ENCODE peak calls at places on chromosomes 6 and 20, in nine cellular contexts. V is Peyer's patch; T is GM12878; Y is colonic mucosa; S is fibroblast of lung; Q is MM.1S; F is uterus; W is tibial nerve; A is effector memory CD4-positive, alpha-beta T cell. X is an unnamed sample. For H3K4me1 and H3K36me3, the result is how much of the 10 kb centered on the place peaks cover.

GRCh38 chr20:39146394-39146793 is 184.2 kb downstream of the DHX35 start:
- DNase-seq in V (no peak), T (no peak), Y (no peak), S (no peak), Q (no peak), F (no peak), W (no peak), A (no peak), X (no peak)

GRCh38 chr6:65999288-65999791 is 292.3 kb upstream of the EYS start:
- DNase-seq in V (no peak), T (no peak), Y (no peak), S (no peak), Q (no peak), F (no peak), W (no peak), A (no peak), X (peak)

GRCh38 chr6:31401403-31401802 is 2.0 kb upstream of the MICA start:
- DNase-seq in V (peak), T (no peak), Y (peak), S (peak), Q (no peak), F (peak), W (no peak), A (no peak), X (peak)

GRCh38 chr20:14406495-14406894 is 69.1 kb upstream of the FLRT3 start:
- DNase-seq in V (no peak), T (no peak), Y (no peak), S (peak), Q (peak), F (no peak), W (no peak), A (no peak), X (no peak)

GRCh38 chr20:60063739-60064138 is 105.5 kb downstream of the CDH26 start:
- DNase-seq in V (no peak), T (no peak), Y (no peak), S (no peak), Q (no peak), F (no peak), W (no peak), A (no peak), X (no peak)

GRCh38 chr20:23165307-23165750 is 79.2 kb upstream of the CD93 start:
- DNase-seq in V (peak), T (no peak), Y (peak), S (no peak), Q (no peak), F (no peak), W (no peak), A (no peak), X (peak)

GRCh38 chr6:144158133-144158532 is 7.8 kb downstream of the STX11 start:
- DNase-seq in V (no peak), T (no peak), Y (no peak), S (peak), Q (no peak), F (peak), W (peak), A (no peak), X (no peak)

GRCh38 chr6:6891949-6892461 is 215.8 kb upstream of the RREB1 start:
- DNase-seq in V (no peak), T (no peak), Y (no peak), S (no peak), Q (no peak), F (no peak), W (no peak), A (no peak), X (no peak)

GRCh38 chr6:128007658-128008057 is 106.8 kb upstream of the THEMIS start:
- DNase-seq in V (no peak), T (no peak), Y (no peak), S (no peak), Q (no peak), F (no peak), W (no peak), A (no peak), X (no peak)

DNA sequence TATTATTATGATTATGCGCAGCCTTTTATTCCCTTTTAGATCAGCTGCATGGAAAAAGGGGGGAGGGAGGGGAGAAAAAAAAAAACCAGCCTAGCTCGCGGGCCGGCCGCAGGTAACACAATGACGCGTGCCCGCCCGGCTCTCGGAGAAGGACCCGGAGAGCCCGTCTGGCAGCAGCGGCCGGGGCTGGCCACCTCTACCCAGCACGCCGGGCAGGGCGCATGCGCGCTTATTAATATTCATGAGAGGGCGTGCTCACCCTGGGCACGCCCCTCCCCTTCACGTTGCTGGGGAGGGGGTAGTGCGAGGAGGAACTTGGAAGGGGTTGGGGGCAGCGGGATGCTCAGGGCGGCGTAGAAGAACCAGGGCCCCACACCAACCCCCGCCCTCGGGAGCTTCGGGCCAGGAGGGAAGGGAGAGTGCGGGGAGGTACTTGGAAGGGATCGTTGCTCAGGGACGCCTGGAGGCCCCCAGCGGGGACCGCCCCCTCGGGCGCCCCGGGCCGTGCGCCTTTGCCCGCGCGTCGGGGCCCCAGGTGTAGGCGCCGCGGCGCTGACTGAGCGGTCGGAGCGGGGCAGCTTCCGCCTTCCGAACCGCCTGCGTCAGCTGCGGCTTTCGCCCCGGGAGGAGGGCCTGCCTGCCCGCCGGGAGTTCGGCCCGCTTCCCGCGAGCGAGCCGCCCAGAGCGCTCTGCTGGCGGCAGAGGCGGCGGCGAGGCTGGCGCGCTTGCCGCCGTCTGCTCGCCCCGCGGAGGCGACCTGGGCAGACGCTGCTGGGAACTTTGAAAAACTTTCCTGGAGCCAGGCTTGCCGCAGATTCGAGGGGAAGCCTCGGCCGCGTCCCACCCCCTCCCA is at the start of gene JAG1:
- DNase-seq in V (peak), T (peak), Y (peak), S (peak), Q (peak), F (peak), W (peak), A (no peak), X (peak)
- H3K27ac ChIP-seq in V (peak), T (peak), Y (peak), S (peak), Q (peak), F (peak), W (peak), A (no peak), X (peak)

DNA sequence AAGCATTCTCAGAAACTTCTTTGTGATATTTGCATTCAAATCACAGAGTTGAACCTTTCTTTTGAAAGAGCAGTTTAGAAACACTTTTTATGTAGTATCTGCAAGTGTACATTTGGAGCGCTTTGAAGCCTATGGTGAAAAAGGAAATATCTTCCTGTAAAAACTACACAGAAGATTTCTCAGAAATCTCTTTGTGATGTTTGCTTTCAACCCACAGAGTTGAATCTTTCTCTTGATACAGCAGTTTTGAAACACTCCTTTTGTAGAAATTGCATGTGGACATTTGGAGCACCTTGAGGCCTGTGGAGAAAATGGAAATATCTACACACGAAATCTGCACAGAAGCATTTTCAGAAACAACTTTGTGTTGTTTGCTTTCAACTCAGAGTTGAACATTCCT is 612.3 kb upstream of the ZNF337 start:
- DNase-seq in V (no peak), T (no peak), Y (no peak), S (no peak), Q (no peak), F (no peak), W (no peak), A (no peak), X (no peak)
- H3K4me1 ChIP-seq in V (under half), T (under half), Y (under half), S (under half), Q (under half), F (under half), W (under half), A (under half), X (under half)

GRCh38 chr20:7859371-7859802 is 80.9 kb downstream of the HAO1 start:
- DNase-seq in V (no peak), T (peak), Y (no peak), S (peak), Q (peak), F (no peak), W (peak), A (no peak), X (no peak)
- H3K36me3 ChIP-seq in V (under half), T (under half), Y (under half), S (under half), Q (under half), F (under half), W (under half), A (under half), X (under half)

DNA sequence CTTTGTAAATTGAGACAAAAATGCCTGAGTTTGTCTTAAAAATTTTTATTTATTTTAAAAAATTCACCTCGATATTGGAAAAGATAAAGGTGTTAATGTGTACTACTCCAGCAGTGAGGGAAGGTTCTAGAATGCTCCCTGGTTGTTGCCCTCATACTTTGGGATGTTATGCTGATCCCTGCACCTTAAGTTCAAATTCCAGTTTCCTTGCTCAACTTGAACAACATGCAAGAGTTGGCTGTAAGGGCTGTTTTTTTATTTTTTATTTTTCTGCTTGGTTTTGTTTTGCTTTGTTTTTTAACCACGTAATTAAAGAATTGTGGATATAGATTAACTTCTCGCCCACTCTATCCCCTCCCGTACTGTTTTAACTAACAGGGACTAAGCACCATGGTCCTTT is 158.7 kb upstream of the CITED2 start:
- DNase-seq in V (no peak), T (no peak), Y (no peak), S (no peak), Q (no peak), F (no peak), W (no peak), A (no peak), X (no peak)
- H3K27ac ChIP-seq in V (no peak), T (no peak), Y (peak), S (peak), Q (peak), F (peak), W (peak), A (peak), X (peak)

DNA sequence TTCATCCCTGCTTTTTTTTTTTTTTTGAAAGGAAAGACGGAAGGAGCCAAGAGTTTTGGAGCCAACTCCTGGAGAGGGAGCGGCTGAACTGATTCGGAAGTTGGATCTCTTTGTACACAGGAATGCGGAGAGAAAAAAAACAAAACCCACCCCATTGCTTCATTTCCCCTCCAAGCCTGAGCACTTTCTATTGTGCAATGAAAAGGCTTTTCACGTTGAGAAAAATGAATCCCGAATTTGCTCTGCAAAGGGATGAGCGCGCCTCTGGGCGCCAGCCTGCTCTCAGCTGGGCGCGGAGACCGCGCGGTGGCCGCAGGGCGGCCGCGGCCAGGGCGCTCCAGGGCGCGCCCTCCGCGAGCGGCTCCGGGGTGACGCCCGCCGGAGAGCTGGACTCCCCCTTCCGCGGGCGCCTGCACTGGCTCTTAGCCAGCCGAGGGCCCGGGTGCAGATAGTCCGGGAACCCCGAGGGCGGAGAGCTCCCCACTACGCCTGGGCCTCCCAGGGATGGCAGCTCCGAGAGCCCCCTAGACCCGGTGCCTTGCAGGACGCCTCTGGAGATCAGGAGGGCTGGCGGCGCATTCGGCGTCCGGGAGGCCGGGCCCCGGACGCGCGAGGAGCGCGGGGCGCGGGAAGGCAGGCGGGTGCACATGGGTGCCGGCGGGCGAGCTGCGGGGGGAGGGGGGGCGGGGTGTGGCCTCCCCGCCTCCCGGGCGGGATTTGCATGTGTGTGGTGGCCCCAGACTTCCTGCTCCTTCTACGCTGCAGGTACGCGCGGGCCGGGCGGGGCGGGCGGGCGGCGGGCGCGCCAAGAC is at the start of gene ITPR3:
- DNase-seq in V (peak), T (peak), Y (peak), S (peak), Q (peak), F (no peak), W (peak), A (peak), X (peak)
- H3K4me1 ChIP-seq in V (under half), T (under half), Y (under half), S (under half), Q (under half), F (under half), W (under half), A (under half), X (under half)

DNA sequence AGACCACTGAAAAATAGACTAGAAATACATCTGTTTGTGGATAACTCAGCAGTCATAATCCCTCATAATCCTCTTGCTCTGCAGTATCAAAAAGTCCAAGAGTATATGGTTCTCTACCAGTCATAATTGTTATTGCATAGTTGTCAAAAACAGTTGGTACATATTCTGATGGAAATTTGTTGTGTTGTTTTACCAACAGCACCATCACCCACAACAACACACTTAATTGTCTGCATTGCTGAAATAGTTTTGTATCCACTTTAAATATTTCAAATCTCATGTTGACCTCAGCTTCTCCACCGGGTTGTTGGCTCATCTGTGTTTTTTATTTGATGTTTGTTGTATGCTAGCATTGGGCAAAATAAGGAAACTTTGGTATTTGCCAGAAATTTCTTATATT is 39.4 kb downstream of the ITCH start:
- DNase-seq in V (no peak), T (no peak), Y (no peak), S (peak), Q (no peak), F (no peak), W (no peak), A (no peak), X (no peak)
- H3K36me3 ChIP-seq in V (under half), T (under half), Y (under half), S (under half), Q (under half), F (under half), W (under half), A (under half), X (under half)

GRCh38 chr20:50310673-50311051 is 120.0 kb downstream of the CEBPB start:
- DNase-seq in V (no peak), T (no peak), Y (no peak), S (no peak), Q (no peak), F (no peak), W (no peak), A (no peak), X (no peak)

GRCh38 chr20:50312002-50312681 is 121.5 kb downstream of the CEBPB start:
- DNase-seq in V (no peak), T (no peak), Y (no peak), S (no peak), Q (no peak), F (no peak), W (no peak), A (no peak), X (peak)

GRCh38 chr20:50312682-50313187 is 122.1 kb downstream of the CEBPB start:
- DNase-seq in V (peak), T (no peak), Y (no peak), S (peak), Q (no peak), F (peak), W (peak), A (no peak), X (peak)

GRCh38 chr20:50309764-50310672 is 119.4 kb downstream of the CEBPB start:
- DNase-seq in V (no peak), T (no peak), Y (no peak), S (no peak), Q (no peak), F (no peak), W (no peak), A (no peak), X (no peak)

GRCh38 chr20:50311308-50312001 is 120.8 kb downstream of the CEBPB start:
- DNase-seq in V (no peak), T (no peak), Y (no peak), S (peak), Q (no peak), F (no peak), W (no peak), A (no peak), X (peak)
- H3K27ac ChIP-seq in V (peak), T (no peak), Y (no peak), S (no peak), Q (no peak), F (peak), W (peak), A (no peak), X (peak)

GRCh38 chr6:43853066-43853650 is 83.1 kb downstream of the VEGFA start:
- DNase-seq in V (no peak), T (no peak), Y (no peak), S (peak), Q (no peak), F (no peak), W (no peak), A (no peak), X (no peak)

GRCh38 chr6:43851204-43851855 is 81.3 kb downstream of the VEGFA start:
- DNase-seq in V (no peak), T (no peak), Y (no peak), S (peak), Q (no peak), F (no peak), W (no peak), A (no peak), X (no peak)

GRCh38 chr6:43849844-43850243 is 79.8 kb downstream of the VEGFA start:
- DNase-seq in V (no peak), T (no peak), Y (no peak), S (peak), Q (no peak), F (no peak), W (no peak), A (no peak), X (no peak)

GRCh38 chr6:43850314-43851203 is 80.5 kb downstream of the VEGFA start:
- DNase-seq in V (no peak), T (no peak), Y (no peak), S (no peak), Q (no peak), F (no peak), W (no peak), A (no peak), X (no peak)

GRCh38 chr6:43852350-43852864 is 82.4 kb downstream of the VEGFA start:
- DNase-seq in V (no peak), T (no peak), Y (no peak), S (no peak), Q (no peak), F (no peak), W (no peak), A (no peak), X (no peak)
- H3K4me1 ChIP-seq in V (under half), T (under half), Y (under half), S (under half), Q (under half), F (under half), W (under half), A (under half), X (under half)